ENCODE peak calls at places on chromosomes 12 and 14, in four cellular contexts. One of them, this sample, is unnamed.
A peak's percentile ranks its signal among the peaks of the same experiment; 100 is the strongest.

GRCh38 chr14:55107766-55108554 is 21.1 kb upstream of the LGALS3 start:
- DNase-seq in A549: peak; percentile 82
- DNase-seq in mesothelial cell of epicardium: no peak
- DNase-seq in activated naive CD8-positive, alpha-beta T cell treated with anti-CD3 and anti-CD28 coated beads, Interleukin-2, amount 50 U/mL, for 24 hours: peak; percentile 32
- DNase-seq in this sample: no peak

GRCh38 chr12:95874452-95874851 is 15.7 kb downstream of the SNRPF start:
- DNase-seq in A549: no peak
- DNase-seq in mesothelial cell of epicardium: no peak
- DNase-seq in activated naive CD8-positive, alpha-beta T cell treated with anti-CD3 and anti-CD28 coated beads, Interleukin-2, amount 50 U/mL, for 24 hours: no peak
- DNase-seq in this sample: no peak

GRCh38 chr14:64074961-64075619 is 219.1 kb downstream of the ESR2 start:
- DNase-seq in A549: peak; percentile 4
- DNase-seq in mesothelial cell of epicardium: no peak
- DNase-seq in activated naive CD8-positive, alpha-beta T cell treated with anti-CD3 and anti-CD28 coated beads, Interleukin-2, amount 50 U/mL, for 24 hours: no peak
- DNase-seq in this sample: no peak

GRCh38 chr12:42144174-42144423 is 575 bp downstream of the GXYLT1 start:
- DNase-seq in A549: no peak
- DNase-seq in mesothelial cell of epicardium: no peak
- DNase-seq in activated naive CD8-positive, alpha-beta T cell treated with anti-CD3 and anti-CD28 coated beads, Interleukin-2, amount 50 U/mL, for 24 hours: no peak
- DNase-seq in this sample: no peak

GRCh38 chr14:26598672-26599131 is 869 bp upstream of the NOVA1 start:
- DNase-seq in A549: peak; percentile 10
- DNase-seq in mesothelial cell of epicardium: no peak
- DNase-seq in activated naive CD8-positive, alpha-beta T cell treated with anti-CD3 and anti-CD28 coated beads, Interleukin-2, amount 50 U/mL, for 24 hours: no peak
- DNase-seq in this sample: no peak

GRCh38 chr12:91640021-91640420 is 457.4 kb upstream of the DCN start:
- DNase-seq in A549: no peak
- DNase-seq in mesothelial cell of epicardium: no peak
- DNase-seq in activated naive CD8-positive, alpha-beta T cell treated with anti-CD3 and anti-CD28 coated beads, Interleukin-2, amount 50 U/mL, for 24 hours: no peak
- DNase-seq in this sample: no peak

GRCh38 chr12:41512531-41512930 is 324.4 kb downstream of the PDZRN4 start:
- DNase-seq in A549: no peak
- DNase-seq in mesothelial cell of epicardium: no peak
- DNase-seq in activated naive CD8-positive, alpha-beta T cell treated with anti-CD3 and anti-CD28 coated beads, Interleukin-2, amount 50 U/mL, for 24 hours: no peak
- DNase-seq in this sample: no peak

GRCh38 chr14:105851716-105852377 is 325.5 kb downstream of the TMEM121 start:
- DNase-seq in A549: no peak
- DNase-seq in mesothelial cell of epicardium: peak; percentile 17
- DNase-seq in activated naive CD8-positive, alpha-beta T cell treated with anti-CD3 and anti-CD28 coated beads, Interleukin-2, amount 50 U/mL, for 24 hours: no peak
- DNase-seq in this sample: no peak

GRCh38 chr12:71760471-71760870 is 5.8 kb downstream of the RAB21 start:
- DNase-seq in A549: no peak
- DNase-seq in mesothelial cell of epicardium: no peak
- DNase-seq in activated naive CD8-positive, alpha-beta T cell treated with anti-CD3 and anti-CD28 coated beads, Interleukin-2, amount 50 U/mL, for 24 hours: no peak
- DNase-seq in this sample: no peak

GRCh38 chr14:23568600-23569310 is 1.2 kb upstream of the AP1G2 start:
- DNase-seq in A549: peak; percentile 42
- DNase-seq in mesothelial cell of epicardium: no peak
- DNase-seq in activated naive CD8-positive, alpha-beta T cell treated with anti-CD3 and anti-CD28 coated beads, Interleukin-2, amount 50 U/mL, for 24 hours: no peak
- DNase-seq in this sample: no peak

GRCh38 chr12:95838125-95838524 is 20.6 kb upstream of the SNRPF start:
- DNase-seq in A549: peak; percentile 90
- DNase-seq in mesothelial cell of epicardium: no peak
- DNase-seq in activated naive CD8-positive, alpha-beta T cell treated with anti-CD3 and anti-CD28 coated beads, Interleukin-2, amount 50 U/mL, for 24 hours: no peak
- DNase-seq in this sample: no peak

GRCh38 chr12:99984271-99985128 is at the start of gene ANKS1B:
- DNase-seq in A549: peak; percentile 70
- DNase-seq in mesothelial cell of epicardium: peak; percentile 76
- DNase-seq in activated naive CD8-positive, alpha-beta T cell treated with anti-CD3 and anti-CD28 coated beads, Interleukin-2, amount 50 U/mL, for 24 hours: peak; percentile 19
- DNase-seq in this sample: no peak

GRCh38 chr14:81366259-81366658 is 33.9 kb downstream of the STON2 start:
- DNase-seq in A549: peak; percentile 4
- DNase-seq in mesothelial cell of epicardium: no peak
- DNase-seq in activated naive CD8-positive, alpha-beta T cell treated with anti-CD3 and anti-CD28 coated beads, Interleukin-2, amount 50 U/mL, for 24 hours: no peak
- DNase-seq in this sample: no peak

GRCh38 chr12:19138551-19139344 is 9.2 kb downstream of the PLEKHA5 start:
- DNase-seq in A549: no peak
- DNase-seq in mesothelial cell of epicardium: no peak
- DNase-seq in activated naive CD8-positive, alpha-beta T cell treated with anti-CD3 and anti-CD28 coated beads, Interleukin-2, amount 50 U/mL, for 24 hours: no peak
- DNase-seq in this sample: no peak

GRCh38 chr12:6026998-6027397 is 81.9 kb upstream of the ANO2 start:
- DNase-seq in A549: no peak
- DNase-seq in mesothelial cell of epicardium: no peak
- DNase-seq in activated naive CD8-positive, alpha-beta T cell treated with anti-CD3 and anti-CD28 coated beads, Interleukin-2, amount 50 U/mL, for 24 hours: no peak
- DNase-seq in this sample: no peak

GRCh38 chr14:26415618-26416123 is 182.2 kb downstream of the NOVA1 start:
- DNase-seq in A549: peak; percentile 32
- DNase-seq in mesothelial cell of epicardium: no peak
- DNase-seq in activated naive CD8-positive, alpha-beta T cell treated with anti-CD3 and anti-CD28 coated beads, Interleukin-2, amount 50 U/mL, for 24 hours: no peak
- DNase-seq in this sample: no peak

GRCh38 chr14:90698379-90698869 is 117.8 kb downstream of the TTC7B start:
- DNase-seq in A549: no peak
- DNase-seq in mesothelial cell of epicardium: no peak
- DNase-seq in activated naive CD8-positive, alpha-beta T cell treated with anti-CD3 and anti-CD28 coated beads, Interleukin-2, amount 50 U/mL, for 24 hours: no peak
- DNase-seq in this sample: no peak

GRCh38 chr14:102348376-102348775 is 14.3 kb downstream of the CINP start:
- DNase-seq in A549: no peak
- DNase-seq in mesothelial cell of epicardium: no peak
- DNase-seq in activated naive CD8-positive, alpha-beta T cell treated with anti-CD3 and anti-CD28 coated beads, Interleukin-2, amount 50 U/mL, for 24 hours: no peak
- DNase-seq in this sample: no peak

GRCh38 chr14:96037891-96038557 is 1.1 kb upstream of the C14orf132 start:
- DNase-seq in A549: peak; percentile 49
- DNase-seq in mesothelial cell of epicardium: no peak
- DNase-seq in activated naive CD8-positive, alpha-beta T cell treated with anti-CD3 and anti-CD28 coated beads, Interleukin-2, amount 50 U/mL, for 24 hours: no peak
- DNase-seq in this sample: no peak

GRCh38 chr14:48943913-48944312 is 642.3 kb downstream of the RPS29 start:
- DNase-seq in A549: no peak
- DNase-seq in mesothelial cell of epicardium: no peak
- DNase-seq in activated naive CD8-positive, alpha-beta T cell treated with anti-CD3 and anti-CD28 coated beads, Interleukin-2, amount 50 U/mL, for 24 hours: no peak
- DNase-seq in this sample: no peak

GRCh38 chr12:117522559-117522958 is 161.1 kb upstream of the NOS1 start:
- DNase-seq in A549: no peak
- DNase-seq in mesothelial cell of epicardium: no peak
- DNase-seq in activated naive CD8-positive, alpha-beta T cell treated with anti-CD3 and anti-CD28 coated beads, Interleukin-2, amount 50 U/mL, for 24 hours: no peak
- DNase-seq in this sample: no peak

GRCh38 chr14:88013750-88014349 is 8.9 kb downstream of the GPR65 start:
- DNase-seq in A549: peak; percentile 84
- DNase-seq in mesothelial cell of epicardium: peak; percentile 59
- DNase-seq in activated naive CD8-positive, alpha-beta T cell treated with anti-CD3 and anti-CD28 coated beads, Interleukin-2, amount 50 U/mL, for 24 hours: no peak
- DNase-seq in this sample: no peak

GRCh38 chr12:67220065-67220464 is 49.1 kb upstream of the CAND1 start:
- DNase-seq in A549: peak; percentile 41
- DNase-seq in mesothelial cell of epicardium: no peak
- DNase-seq in activated naive CD8-positive, alpha-beta T cell treated with anti-CD3 and anti-CD28 coated beads, Interleukin-2, amount 50 U/mL, for 24 hours: no peak
- DNase-seq in this sample: no peak

GRCh38 chr14:66037361-66037760 is 448.8 kb upstream of the CCDC196 start:
- DNase-seq in A549: no peak
- DNase-seq in mesothelial cell of epicardium: no peak
- DNase-seq in activated naive CD8-positive, alpha-beta T cell treated with anti-CD3 and anti-CD28 coated beads, Interleukin-2, amount 50 U/mL, for 24 hours: no peak
- DNase-seq in this sample: no peak

GRCh38 chr12:92332552-92332951 is 186.9 kb upstream of the BTG1 start:
- DNase-seq in A549: no peak
- DNase-seq in mesothelial cell of epicardium: no peak
- DNase-seq in activated naive CD8-positive, alpha-beta T cell treated with anti-CD3 and anti-CD28 coated beads, Interleukin-2, amount 50 U/mL, for 24 hours: no peak
- DNase-seq in this sample: no peak

GRCh38 chr12:39816671-39817185 is 197.1 kb upstream of the ABCD2 start:
- DNase-seq in A549: no peak
- DNase-seq in mesothelial cell of epicardium: no peak
- DNase-seq in activated naive CD8-positive, alpha-beta T cell treated with anti-CD3 and anti-CD28 coated beads, Interleukin-2, amount 50 U/mL, for 24 hours: no peak
- DNase-seq in this sample: no peak

GRCh38 chr14:100293497-100294212 is 12.6 kb downstream of the SLC25A29 start:
- DNase-seq in A549: no peak
- DNase-seq in mesothelial cell of epicardium: no peak
- DNase-seq in activated naive CD8-positive, alpha-beta T cell treated with anti-CD3 and anti-CD28 coated beads, Interleukin-2, amount 50 U/mL, for 24 hours: no peak
- DNase-seq in this sample: no peak

GRCh38 chr14:23344481-23344880 is 8.2 kb downstream of the SLC22A17 start:
- DNase-seq in A549: no peak
- DNase-seq in mesothelial cell of epicardium: no peak
- DNase-seq in activated naive CD8-positive, alpha-beta T cell treated with anti-CD3 and anti-CD28 coated beads, Interleukin-2, amount 50 U/mL, for 24 hours: no peak
- DNase-seq in this sample: no peak